ENCODE peak calls at places on chromosomes 12 and 14, in seven cellular contexts. O is sigmoid colon; U is CD8-positive, alpha-beta T cell; L is CD8-positive, alpha-beta memory T cell; M is cardiac muscle cell; X is tibial artery; F is neuronal stem cell. E is an unnamed sample. For H3K9me3, the result is how much of the 10 kb centered on the place peaks cover.

GRCh38 chr14:100408350-100409015 is 85.3 kb downstream of the SLC25A47 start:
- DNase-seq in X (no peak), O (no peak), F (no peak), M (no peak), L (no peak), U (peak), E (peak)

GRCh38 chr12:124581299-124581698 is 13.9 kb upstream of the NCOR2 start:
- DNase-seq in M (no peak), U (no peak), X (no peak), O (no peak), F (no peak), L (no peak), E (no peak)

GRCh38 chr12:67434653-67435375 is 165.7 kb downstream of the CAND1 start:
- DNase-seq in L (no peak), F (no peak), O (no peak), X (peak), M (no peak), U (no peak), E (peak)

GRCh38 chr14:68734231-68734732 is 58.6 kb downstream of the ZFP36L1 start:
- DNase-seq in M (no peak), L (no peak), F (no peak), O (no peak), U (peak), X (no peak), E (no peak)

GRCh38 chr14:55671641-55672040 is 91.6 kb downstream of the KTN1 start:
- DNase-seq in M (no peak), L (no peak), O (no peak), U (no peak), X (no peak), F (no peak), E (no peak)

GRCh38 chr14:31059152-31059924 is 33.2 kb upstream of the STRN3 start:
- DNase-seq in M (no peak), X (peak), L (no peak), O (no peak), U (no peak), F (no peak), E (peak)

GRCh38 chr12:96986883-96987523 is 79.9 kb downstream of the NEDD1 start:
- DNase-seq in U (no peak), O (no peak), X (no peak), M (peak), L (no peak), F (peak), E (peak)

GRCh38 chr14:73723799-73724621 is 9.8 kb upstream of the PNMA1 start:
- DNase-seq in X (peak), O (peak), F (no peak), M (no peak), U (no peak), L (no peak), E (peak)

GRCh38 chr14:63573579-63573978 is 30.4 kb upstream of the PPP2R5E start:
- DNase-seq in O (no peak), U (no peak), L (no peak), X (no peak), M (no peak), F (no peak), E (no peak)

GRCh38 chr12:102811125-102811737 is 105.8 kb downstream of the PAH start:
- DNase-seq in L (no peak), U (peak), X (no peak), O (no peak), M (peak), F (peak), E (peak)

GRCh38 chr14:92724516-92725340 is 23.7 kb downstream of the LGMN start:
- DNase-seq in L (no peak), O (no peak), X (no peak), F (no peak), M (peak), U (no peak), E (peak)

GRCh38 chr12:72081787-72082186 is 143.1 kb downstream of the TPH2 start:
- DNase-seq in L (no peak), O (no peak), M (no peak), X (no peak), F (no peak), U (no peak), E (no peak)

GRCh38 chr14:105067969-105068301 is 2.7 kb upstream of the GPR132 start:
- DNase-seq in X (no peak), M (no peak), U (no peak), F (no peak), O (no peak), L (no peak), E (no peak)

GRCh38 chr12:91687052-91688017 is 458.3 kb downstream of the BTG1 start:
- DNase-seq in F (no peak), L (peak), O (no peak), M (no peak), U (peak), X (no peak), E (no peak)

GRCh38 chr14:63287661-63288483 is 30.9 kb downstream of the GPHB5 start:
- DNase-seq in X (no peak), U (no peak), O (no peak), L (no peak), M (no peak), F (no peak), E (no peak)

GRCh38 chr12:84910549-84911241 is 1.9 kb downstream of the SLC6A15 start:
- DNase-seq in X (no peak), O (no peak), U (no peak), L (no peak), F (no peak), M (no peak), E (no peak)

GRCh38 chr12:124928912-124929530 is 14.6 kb upstream of the UBC start:
- DNase-seq in X (no peak), M (no peak), F (no peak), U (no peak), O (peak), L (no peak), E (peak)

GRCh38 chr14:103418508-103418818 is 33.2 kb downstream of the MARK3 start:
- DNase-seq in O (no peak), M (no peak), X (no peak), L (no peak), U (no peak), F (no peak), E (no peak)

GRCh38 chr12:131745706-131746105 is 34.8 kb downstream of the SFSWAP start:
- DNase-seq in M (no peak), L (no peak), F (no peak), X (no peak), O (no peak), U (no peak), E (no peak)

GRCh38 chr12:14239935-14240872 is 125.3 kb upstream of the ATF7IP start:
- DNase-seq in M (no peak), U (no peak), F (no peak), X (peak), L (no peak), O (no peak), E (no peak)
- H3K4me3 ChIP-seq in M (no peak), U (peak), F (no peak), X (peak), L (peak), O (no peak), E (no peak)

DNA sequence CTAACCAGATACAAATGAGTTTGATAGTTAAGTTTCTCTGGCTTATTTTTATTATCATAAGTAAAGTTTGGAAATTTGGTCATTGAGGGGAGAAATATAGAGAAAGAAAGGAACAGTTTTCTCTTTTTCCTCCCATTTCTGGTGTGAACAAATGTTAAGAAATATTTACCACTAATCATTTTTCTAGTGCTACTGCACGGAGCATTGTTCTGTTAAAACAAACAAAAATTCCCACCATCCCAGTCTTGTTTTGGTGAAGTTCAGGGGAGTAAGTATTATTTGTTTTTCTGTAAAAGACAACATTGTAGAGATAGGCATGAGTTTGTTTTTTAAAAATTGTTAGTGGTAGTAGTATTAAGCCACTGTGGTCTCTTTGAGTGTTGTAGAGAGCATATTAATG is 135.3 kb downstream of the FGD4 start:
- DNase-seq in M (no peak), F (no peak), O (no peak), X (no peak), L (no peak), U (no peak), E (no peak)
- H3K27ac ChIP-seq in M (no peak), F (no peak), O (peak), X (peak), L (no peak), U (no peak), E (peak)

DNA sequence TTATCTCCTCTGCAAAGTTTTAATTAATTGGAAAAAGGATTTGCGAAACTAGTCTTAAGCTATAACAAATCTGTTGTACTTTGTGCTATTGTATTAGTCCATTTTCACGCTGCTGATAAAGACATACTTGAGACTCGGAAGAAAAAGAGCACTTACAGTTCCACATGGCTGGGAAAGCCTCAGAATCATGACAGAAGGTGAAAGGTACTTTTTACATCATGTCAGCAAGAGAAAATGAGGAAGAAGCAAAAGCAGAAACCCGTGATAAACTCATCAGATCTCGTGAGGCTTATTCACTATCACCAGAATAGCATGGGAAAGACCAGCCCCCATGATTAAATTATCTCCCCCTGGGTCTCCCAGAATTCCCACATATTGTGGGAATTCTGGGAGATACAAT is 118.1 kb upstream of the PRKD1 start:
- DNase-seq in F (no peak), X (no peak), U (no peak), O (no peak), M (no peak), L (no peak), E (no peak)
- H3K9me3 ChIP-seq in F (under half), X (under half), U (under half), O (under half), M (under half), L (under half), E (under half)

GRCh38 chr12:31120392-31121008 is 46.8 kb downstream of the DDX11 start:
- DNase-seq in U (no peak), X (no peak), F (peak), O (no peak), M (no peak), L (no peak), E (no peak)
- H3K4me3 ChIP-seq in U (no peak), X (no peak), F (no peak), O (no peak), M (no peak), L (no peak), E (no peak)

DNA sequence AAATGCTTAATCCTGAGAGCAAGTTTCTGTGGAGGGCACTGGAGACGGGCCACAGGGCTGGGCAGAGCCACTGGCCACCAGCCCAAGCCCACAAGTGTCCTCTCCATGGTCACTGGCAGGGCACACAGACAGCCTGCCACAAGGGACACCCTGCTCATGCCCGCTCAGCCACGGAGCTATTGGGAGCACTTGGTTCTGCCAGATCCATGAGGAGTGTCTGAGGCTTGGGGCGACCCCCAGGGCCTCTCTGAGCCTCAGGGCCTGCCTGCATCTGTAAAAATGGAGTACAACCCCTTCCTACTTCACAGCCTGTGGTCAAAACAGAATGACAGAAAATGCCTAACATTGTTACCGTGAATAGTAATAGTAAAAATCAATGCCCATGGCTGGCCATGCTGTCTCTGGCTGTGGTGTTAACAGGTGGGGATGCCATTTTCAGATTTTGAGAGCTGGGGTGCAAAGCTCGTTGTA is 3.2 kb downstream of the PGF start:
- DNase-seq in M (no peak), U (no peak), F (no peak), L (no peak), O (no peak), X (no peak), E (no peak)
- H3K27ac ChIP-seq in M (no peak), U (no peak), F (no peak), L (no peak), O (no peak), X (peak), E (no peak)